ENCODE peak calls at places on chromosomes 5 and 9, in eight cellular contexts. Z is PC-9, G is GM23248, H is sigmoid colon, O is vagina, W is K562, K is testis, V is cardiac muscle cell. Q is an unnamed sample. For H3K4me1 and H3K36me3, the result is how much of the 10 kb centered on the place peaks cover.

GRCh38 chr9:76687861-76688374 is 76.3 kb upstream of the PCA3 start:
- DNase-seq in Z (peak), K (no peak), V (no peak), O (no peak), H (no peak), W (no peak), G (peak), Q (no peak)

GRCh38 chr5:131384616-131385214 is 120.9 kb downstream of the CDC42SE2 start:
- DNase-seq in V (no peak), G (peak), K (no peak), O (no peak), H (no peak), W (peak), Z (no peak), Q (no peak)

GRCh38 chr5:35136386-35136785 is 88.6 kb upstream of the AGXT2 start:
- DNase-seq in O (no peak), H (no peak), G (peak), K (no peak), W (no peak), Z (no peak), V (no peak), Q (no peak)

GRCh38 chr5:54062958-54063357 is 247.4 kb downstream of the ARL15 start:
- DNase-seq in O (no peak), H (no peak), Z (no peak), V (no peak), G (peak), K (no peak), W (no peak), Q (no peak)

GRCh38 chr5:150487199-150488061 is 20.5 kb upstream of the NDST1 start:
- DNase-seq in O (no peak), K (peak), V (no peak), G (peak), H (no peak), Z (no peak), W (peak), Q (no peak)

GRCh38 chr9:306907-307306 is 92.2 kb downstream of the DOCK8 start:
- DNase-seq in G (no peak), K (peak), W (peak), Z (no peak), O (no peak), H (no peak), V (no peak), Q (peak)

GRCh38 chr5:123036391-123037103 is at the start of gene PPIC:
- DNase-seq in K (peak), H (peak), V (peak), W (peak), G (peak), O (no peak), Z (peak), Q (peak)

GRCh38 chr9:30020161-30020560 is 2364.3 kb upstream of the ACO1 start:
- DNase-seq in O (no peak), Z (no peak), H (no peak), G (no peak), V (no peak), W (no peak), K (no peak), Q (no peak)

GRCh38 chr9:124477211-124478013 is 27.2 kb downstream of the ADGRD2 start:
- DNase-seq in K (peak), G (peak), O (no peak), W (peak), V (peak), Z (no peak), H (no peak), Q (no peak)

GRCh38 chr5:1983401-1983800 is 100.7 kb upstream of the IRX4 start:
- DNase-seq in H (no peak), G (no peak), Z (no peak), O (no peak), V (no peak), K (no peak), W (no peak), Q (no peak)

GRCh38 chr5:145028626-145029025 is 806.5 kb downstream of the PRELID2 start:
- DNase-seq in V (no peak), G (no peak), K (no peak), W (no peak), H (no peak), O (no peak), Z (no peak), Q (no peak)

GRCh38 chr9:113526231-113526746 is 62.8 kb downstream of the RGS3 start:
- DNase-seq in K (no peak), G (no peak), Z (no peak), W (no peak), V (no peak), O (no peak), H (no peak), Q (no peak)
- H3K4me1 ChIP-seq in K (under half), G (under half), Z (under half), W (under half), V (under half), O (half or more), H (half or more), Q (under half)

DNA sequence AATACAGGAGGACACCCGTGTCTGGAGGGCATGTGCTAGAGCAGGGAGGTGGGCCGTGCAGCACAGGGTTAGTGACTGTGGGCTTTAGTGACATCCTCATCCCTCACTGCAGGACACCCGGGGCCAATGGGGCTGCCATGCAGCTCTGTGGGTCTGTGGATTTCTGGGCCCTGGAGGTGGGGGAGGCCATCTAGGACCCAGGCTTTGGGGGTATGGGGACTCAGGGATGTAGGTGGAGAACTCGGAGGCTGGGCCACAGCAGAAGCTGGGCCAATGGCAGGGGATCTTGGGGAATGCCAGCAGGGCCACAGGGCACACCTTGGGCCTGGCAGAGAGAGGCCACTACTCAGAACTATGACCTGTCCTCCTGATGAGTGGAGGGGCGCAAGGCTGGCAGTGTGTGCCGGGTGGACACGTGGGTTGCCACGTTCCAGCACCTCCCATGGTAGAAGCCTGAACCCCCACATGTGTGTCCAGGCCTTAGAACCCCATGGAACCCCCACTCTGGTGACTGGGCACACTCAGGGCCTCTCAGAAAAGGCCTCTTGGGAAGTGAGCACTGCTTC is 23.2 kb downstream of the ZDHHC11B start:
- DNase-seq in H (peak), W (no peak), Z (no peak), K (no peak), G (no peak), V (no peak), O (no peak), Q (no peak)
- H3K27ac ChIP-seq in H (no peak), W (no peak), Z (no peak), K (no peak), G (no peak), V (no peak), O (no peak), Q (no peak)

GRCh38 chr9:92254401-92255337 is 38.8 kb downstream of the IARS1 start:
- DNase-seq in H (no peak), G (no peak), O (no peak), W (no peak), V (no peak), Z (no peak), K (no peak), Q (no peak)
- H3K36me3 ChIP-seq in H (half or more), G (half or more), O (under half), W (half or more), V (half or more), Z (half or more), K (under half), Q (half or more)

DNA sequence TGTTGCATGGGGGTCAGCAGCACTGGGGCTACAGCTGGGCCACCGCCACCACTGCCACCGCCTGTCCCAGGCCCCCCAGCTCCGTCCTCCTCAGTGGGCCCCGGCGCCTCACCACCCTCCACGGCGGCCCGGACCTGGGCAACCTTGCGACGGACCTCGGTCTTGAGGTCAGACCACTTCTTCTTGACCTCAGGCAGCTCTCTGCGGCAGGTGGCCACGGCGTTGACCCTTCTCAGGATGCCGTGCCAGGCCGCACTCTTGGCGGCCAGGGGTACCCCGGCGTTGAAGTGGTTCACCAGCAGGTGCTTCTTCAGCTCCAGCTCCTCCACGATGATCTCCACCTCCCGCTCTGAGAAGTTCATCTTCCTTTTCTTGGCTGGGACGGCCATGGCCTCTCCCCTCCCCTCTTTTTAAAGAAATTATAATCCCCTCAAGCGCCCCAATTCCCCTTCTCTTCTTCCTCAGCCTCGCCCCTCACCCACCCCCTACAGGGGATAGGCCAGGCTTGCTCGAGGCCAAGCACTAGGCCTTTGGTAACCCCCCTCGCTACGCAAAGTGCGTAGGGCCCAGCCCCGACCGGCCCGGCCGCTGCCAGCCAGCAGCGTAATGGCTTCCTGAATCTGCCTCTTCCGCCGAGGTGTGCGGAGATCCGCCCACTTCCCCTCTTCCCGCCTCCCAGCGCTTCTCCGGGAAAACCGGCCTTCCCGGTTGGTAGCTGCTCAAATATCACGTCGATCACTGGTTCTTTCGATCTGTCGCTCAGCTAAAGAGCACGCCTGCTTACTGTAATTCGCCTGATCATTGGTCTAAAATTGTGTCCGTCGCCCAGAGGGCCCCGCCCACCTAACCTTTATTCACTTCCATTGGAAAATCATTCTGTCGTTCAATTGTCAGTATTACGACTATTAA is at the start of gene NAIF1:
- DNase-seq in W (peak), O (no peak), K (peak), V (peak), H (peak), Z (peak), G (peak), Q (peak)
- H3K4me1 ChIP-seq in W (under half), O (half or more), K (under half), V (under half), H (half or more), Z (under half), G (under half), Q (under half)